ENCODE peak calls at places on chromosomes 5 and 9, in six cellular contexts. N is stimulated activated naive CD4-positive, alpha-beta T cell; G is psoas muscle; Z is heart left ventricle; Y is stimulated activated CD4-positive, alpha-beta T cell treated with anti-CD3 and anti-CD28 coated beads, Interleukin-4, amount 100 ng/mL, for 48 hours; L is Right ventricle myocardium superior. A is an unnamed sample.

GRCh38 chr5:127029513-127030258 is 672 bp downstream of the MARCHF3 start:
- DNase-seq in N (peak; percentile 37), G (peak; percentile 70), Z (peak; percentile 45), Y (peak; percentile 38), L (peak; percentile 63), A (peak; percentile 48)

GRCh38 chr9:35984021-35984420 is 26.1 kb upstream of the OR2S2 start:
- DNase-seq in N (no peak), G (no peak), Z (no peak), Y (no peak), L (no peak), A (no peak)

GRCh38 chr9:137968235-137968634 is 90.7 kb downstream of the CACNA1B start:
- DNase-seq in N (no peak), G (peak; percentile 28), Z (no peak), Y (no peak), L (no peak), A (no peak)

GRCh38 chr9:33924978-33925797 is 108.2 kb downstream of the UBE2R2 start:
- DNase-seq in N (no peak), G (no peak), Z (peak; percentile 56), Y (no peak), L (no peak), A (peak; percentile 24)

GRCh38 chr9:69145148-69145547 is 28.9 kb upstream of the TJP2 start:
- DNase-seq in N (no peak), G (no peak), Z (no peak), Y (no peak), L (no peak), A (no peak)

GRCh38 chr5:100900142-100900795 is 2.8 kb downstream of the ST8SIA4 start:
- DNase-seq in N (no peak), G (peak; percentile 56), Z (peak; percentile 36), Y (no peak), L (peak; percentile 46), A (no peak)

GRCh38 chr5:11588803-11589202 is 315.4 kb downstream of the CTNND2 start:
- DNase-seq in N (no peak), G (no peak), Z (no peak), Y (no peak), L (no peak), A (no peak)

GRCh38 chr9:91898451-91899433 is 51.3 kb downstream of the ROR2 start:
- DNase-seq in N (no peak), G (no peak), Z (no peak), Y (no peak), L (no peak), A (no peak)

GRCh38 chr5:159943331-159943730 is 27.0 kb downstream of the ADRA1B start:
- DNase-seq in N (no peak), G (no peak), Z (no peak), Y (no peak), L (no peak), A (no peak)

GRCh38 chr9:14061921-14062320 is 252.0 kb downstream of the NFIB start:
- DNase-seq in N (no peak), G (no peak), Z (no peak), Y (no peak), L (no peak), A (no peak)

GRCh38 chr9:130988905-130989304 is 20.1 kb upstream of the LAMC3 start:
- DNase-seq in N (no peak), G (no peak), Z (no peak), Y (no peak), L (no peak), A (no peak)

GRCh38 chr5:142922223-142922952 is 152.2 kb downstream of the ARHGAP26 start:
- DNase-seq in N (no peak), G (no peak), Z (no peak), Y (no peak), L (no peak), A (no peak)

GRCh38 chr9:16410601-16411285 is 459.7 kb downstream of the BNC2 start:
- DNase-seq in N (no peak), G (no peak), Z (no peak), Y (no peak), L (no peak), A (no peak)

GRCh38 chr5:140295414-140295813 is 7.5 kb downstream of the PFDN1 start:
- DNase-seq in N (no peak), G (no peak), Z (peak; percentile 80), Y (no peak), L (no peak), A (no peak)

GRCh38 chr9:123267481-123268239 is 726 bp downstream of the STRBP start:
- DNase-seq in N (no peak), G (peak; percentile 50), Z (peak; percentile 28), Y (no peak), L (no peak), A (no peak)

GRCh38 chr5:65185468-65185867 is 296.3 kb downstream of the ADAMTS6 start:
- DNase-seq in N (no peak), G (no peak), Z (no peak), Y (no peak), L (no peak), A (no peak)

GRCh38 chr9:129012893-129013448 is 15.2 kb downstream of the SH3GLB2 start:
- DNase-seq in N (no peak), G (no peak), Z (no peak), Y (no peak), L (no peak), A (no peak)

GRCh38 chr5:119316116-119316515 is 39.7 kb upstream of the TNFAIP8 start:
- DNase-seq in N (no peak), G (no peak), Z (no peak), Y (no peak), L (no peak), A (no peak)

GRCh38 chr5:164148292-164148691 is 642.9 kb downstream of the MAT2B start:
- DNase-seq in N (no peak), G (no peak), Z (no peak), Y (no peak), L (no peak), A (no peak)

GRCh38 chr5:135052511-135053145 is 18.6 kb upstream of the PITX1 start:
- DNase-seq in N (no peak), G (peak; percentile 8), Z (no peak), Y (no peak), L (no peak), A (no peak)

GRCh38 chr5:67029481-67029880 is 167.1 kb downstream of the CD180 start:
- DNase-seq in N (no peak), G (no peak), Z (no peak), Y (no peak), L (no peak), A (no peak)

GRCh38 chr5:133222040-133222439 is 170.2 kb downstream of the HSPA4 start:
- DNase-seq in N (no peak), G (no peak), Z (no peak), Y (no peak), L (no peak), A (no peak)

GRCh38 chr5:105954341-105954740 is 1716.4 kb downstream of the EFNA5 start:
- DNase-seq in N (no peak), G (no peak), Z (no peak), Y (no peak), L (no peak), A (no peak)

GRCh38 chr9:91298304-91298703 is 63.4 kb downstream of the AUH start:
- DNase-seq in N (no peak), G (no peak), Z (no peak), Y (no peak), L (no peak), A (no peak)

GRCh38 chr9:84679571-84679970 is 10.0 kb downstream of the NTRK2 start:
- DNase-seq in N (no peak), G (no peak), Z (no peak), Y (no peak), L (no peak), A (no peak)

GRCh38 chr5:43210570-43210969 is 18.5 kb downstream of the NIM1K start:
- DNase-seq in N (no peak), G (no peak), Z (no peak), Y (no peak), L (no peak), A (no peak)

GRCh38 chr9:91572811-91573210 is 149.2 kb upstream of the NFIL3 start:
- DNase-seq in N (no peak), G (no peak), Z (no peak), Y (no peak), L (no peak), A (no peak)

GRCh38 chr5:173852790-173853350 is 35.3 kb upstream of the CPEB4 start:
- DNase-seq in N (no peak), G (no peak), Z (no peak), Y (no peak), L (no peak), A (no peak)

GRCh38 chr9:97307091-97307490 is 368 bp upstream of the CCDC180 start:
- DNase-seq in N (no peak), G (peak; percentile 90), Z (peak; percentile 90), Y (peak; percentile 16), L (peak; percentile 75), A (peak; percentile 65)

GRCh38 chr9:98455957-98456621 is 200.6 kb upstream of the TBC1D2 start:
- DNase-seq in N (no peak), G (no peak), Z (no peak), Y (no peak), L (no peak), A (no peak)

A was measured in progenitor cell of endocrine pancreas.